ENCODE peak calls at places on chromosomes 1 and 21, in nine cellular contexts. M, E, B, N, W, Z, T, L and F are unnamed samples.

GRCh38 chr1:210764536-210764935 is 369.4 kb downstream of the KCNH1 start:
- DNase-seq in M (no peak), E (no peak), B (no peak), N (peak), W (no peak), Z (no peak), T (no peak), L (no peak), F (no peak)

GRCh38 chr1:67647036-67647798 is 37.8 kb upstream of the GADD45A start:
- DNase-seq in M (no peak), E (no peak), B (no peak), N (peak), W (peak), Z (peak), T (peak), L (no peak), F (peak)

GRCh38 chr21:36791695-36792451 is 93.0 kb downstream of the SIM2 start:
- DNase-seq in M (no peak), E (peak), B (no peak), N (no peak), W (no peak), Z (no peak), T (no peak), L (peak), F (no peak)

GRCh38 chr21:42040411-42041180 is 30.4 kb upstream of the ZBTB21 start:
- DNase-seq in M (no peak), E (no peak), B (peak), N (peak), W (no peak), Z (peak), T (no peak), L (no peak), F (peak)

GRCh38 chr1:162324391-162324790 is 52.3 kb downstream of the SPATA46 start:
- DNase-seq in M (no peak), E (no peak), B (no peak), N (peak), W (no peak), Z (no peak), T (no peak), L (no peak), F (no peak)

GRCh38 chr1:53367503-53368313 is 39.8 kb upstream of the LRP8 start:
- DNase-seq in M (peak), E (no peak), B (no peak), N (no peak), W (peak), Z (no peak), T (peak), L (no peak), F (no peak)

GRCh38 chr1:151661728-151662127 is 49.9 kb downstream of the SNX27 start:
- DNase-seq in M (no peak), E (no peak), B (no peak), N (no peak), W (no peak), Z (no peak), T (no peak), L (no peak), F (no peak)

GRCh38 chr1:63112155-63112914 is 210.0 kb upstream of the FOXD3 start:
- DNase-seq in M (no peak), E (no peak), B (no peak), N (peak), W (no peak), Z (peak), T (no peak), L (no peak), F (peak)

GRCh38 chr1:56375184-56375837 is 204.1 kb downstream of the PLPP3 start:
- DNase-seq in M (no peak), E (no peak), B (no peak), N (peak), W (no peak), Z (peak), T (no peak), L (no peak), F (no peak)

GRCh38 chr1:109823543-109824348 is 60.0 kb upstream of the EPS8L3 start:
- DNase-seq in M (no peak), E (peak), B (no peak), N (peak), W (no peak), Z (peak), T (no peak), L (peak), F (no peak)

GRCh38 chr1:71046891-71047634 is 553 bp downstream of the PTGER3 start:
- DNase-seq in M (no peak), E (no peak), B (no peak), N (no peak), W (no peak), Z (no peak), T (peak), L (no peak), F (no peak)

GRCh38 chr1:97243973-97244560 is 522.5 kb downstream of the PTBP2 start:
- DNase-seq in M (no peak), E (no peak), B (no peak), N (peak), W (no peak), Z (peak), T (no peak), L (no peak), F (peak)

GRCh38 chr1:192401832-192402231 is 85.0 kb downstream of the RGS21 start:
- DNase-seq in M (no peak), E (no peak), B (no peak), N (peak), W (no peak), Z (peak), T (no peak), L (no peak), F (peak)

DNA sequence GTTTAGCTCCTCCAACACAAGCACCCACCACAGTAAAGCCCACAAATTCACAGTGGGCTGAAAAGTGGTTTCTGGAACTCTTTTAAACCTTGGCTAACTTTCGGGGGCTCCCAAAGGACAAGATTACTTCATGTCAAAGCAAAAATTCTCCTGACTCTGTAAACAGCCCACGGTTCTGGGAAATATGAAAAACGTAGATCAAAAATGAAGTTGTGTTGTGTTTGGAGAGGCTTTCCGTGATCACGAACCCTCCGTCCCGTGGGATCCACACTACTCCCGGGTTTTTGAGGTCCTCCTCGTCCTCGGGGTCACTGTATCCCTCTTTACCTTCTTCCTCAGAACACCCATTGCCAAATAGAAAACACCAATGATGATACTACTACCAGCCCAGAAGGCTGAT is 159.0 kb upstream of the RUNX1 start:
- DNase-seq in M (no peak), E (no peak), B (no peak), N (no peak), W (peak), Z (no peak), T (no peak), L (no peak), F (no peak)
- H3K4me3 ChIP-seq in M (no peak), E (no peak), B (no peak), N (no peak), W (no peak), Z (no peak), T (no peak), L (no peak), F (no peak)

GRCh38 chr1:54940027-54940426 is 40.4 kb upstream of the TMEM61 start:
- DNase-seq in M (no peak), E (no peak), B (no peak), N (no peak), W (no peak), Z (peak), T (no peak), L (no peak), F (peak)

GRCh38 chr1:54934869-54935268 is 45.6 kb upstream of the TMEM61 start:
- DNase-seq in M (no peak), E (no peak), B (no peak), N (peak), W (no peak), Z (peak), T (no peak), L (no peak), F (peak)

GRCh38 chr1:54931275-54931805 is 44.3 kb upstream of the DHCR24 start:
- DNase-seq in M (no peak), E (no peak), B (no peak), N (no peak), W (no peak), Z (peak), T (no peak), L (no peak), F (no peak)

GRCh38 chr1:54937469-54937868 is 43.0 kb upstream of the TMEM61 start:
- DNase-seq in M (no peak), E (no peak), B (no peak), N (peak), W (no peak), Z (no peak), T (no peak), L (no peak), F (no peak)

DNA sequence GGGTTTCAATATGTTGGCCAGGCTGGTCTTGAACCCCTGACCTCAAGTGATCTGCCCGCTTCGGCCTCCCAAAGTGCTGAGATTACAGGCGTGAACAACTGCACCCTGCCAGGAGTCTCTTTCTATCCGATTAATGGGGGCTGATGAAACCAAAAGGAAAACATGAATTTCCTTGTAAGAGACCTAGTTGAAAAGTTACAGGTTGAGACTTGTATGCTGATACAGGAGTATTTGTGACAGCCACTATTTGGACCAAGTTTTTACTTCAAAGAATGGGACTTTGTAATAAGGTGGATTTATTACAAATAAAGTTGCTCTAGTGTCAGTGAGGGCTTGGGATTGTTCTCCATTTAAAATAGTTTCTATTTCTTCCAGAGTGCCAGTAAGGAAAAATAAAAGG is 43.6 kb upstream of the TMEM61 start:
- DNase-seq in M (no peak), E (no peak), B (no peak), N (no peak), W (no peak), Z (no peak), T (no peak), L (no peak), F (no peak)
- TF ChIP-seq CTCF in M (no peak), E (no peak), B (no peak), N (no peak), W (no peak), Z (no peak), T (no peak), L (no peak), F (no peak)

DNA sequence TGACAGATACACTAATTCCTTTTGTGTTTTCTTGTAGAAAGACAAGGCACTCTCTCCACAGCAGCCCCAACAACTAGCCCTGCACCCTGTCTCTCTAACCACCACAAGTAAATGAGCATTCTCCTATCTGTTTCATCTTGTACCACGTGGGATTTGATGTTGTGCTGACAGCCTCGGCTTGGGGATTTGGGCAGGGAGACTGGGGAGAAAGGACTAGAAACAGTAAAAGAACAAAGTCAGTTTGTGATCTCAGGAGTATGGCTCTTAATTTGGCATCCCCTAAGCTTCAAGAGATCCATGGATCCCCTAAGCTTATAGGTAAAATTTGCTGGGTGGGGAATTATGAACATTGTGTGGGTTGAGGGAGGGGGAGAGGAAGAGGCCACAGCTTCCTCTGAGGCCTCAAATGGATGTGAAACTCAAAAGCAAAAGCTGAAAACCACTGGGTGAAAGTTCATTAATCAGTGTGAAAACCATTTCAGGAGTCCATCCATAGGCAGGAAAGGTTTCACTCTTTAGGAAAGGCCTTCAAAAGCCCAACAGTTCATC is 3.1 kb downstream of the C1orf162 start:
- DNase-seq in M (peak), E (no peak), B (no peak), N (no peak), W (no peak), Z (no peak), T (no peak), L (no peak), F (no peak)
- H3K4me3 ChIP-seq in M (peak), E (no peak), B (no peak), N (no peak), W (no peak), Z (no peak), T (no peak), L (no peak), F (no peak)

DNA sequence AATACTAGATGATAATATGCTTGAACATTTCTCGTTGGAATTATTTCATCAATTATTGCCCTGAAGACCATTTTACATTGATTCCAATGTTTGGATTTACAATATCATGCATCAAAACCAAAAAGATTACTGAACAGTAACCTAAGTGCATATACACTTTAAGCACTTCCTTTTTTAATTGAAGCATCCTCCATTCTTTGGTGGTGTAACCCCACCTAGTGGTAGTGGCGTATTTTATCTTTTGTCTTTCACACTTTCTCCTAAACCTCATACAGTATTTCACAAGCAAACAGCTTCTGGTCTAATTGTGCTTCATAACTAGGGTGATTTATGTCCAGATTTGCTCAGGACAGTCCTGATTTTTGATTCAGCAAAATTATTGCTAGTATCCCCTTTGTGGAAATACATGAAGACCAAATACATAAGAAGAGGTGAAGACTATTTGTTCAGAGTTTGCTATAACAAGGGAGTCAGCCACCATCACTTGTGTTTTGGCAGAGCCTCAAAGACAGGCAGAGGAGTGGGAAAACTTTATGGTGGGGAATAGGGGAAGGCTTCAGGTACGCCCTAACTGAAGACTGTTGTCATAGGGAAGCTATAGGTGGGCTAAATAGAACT is 3.4 kb upstream of the NVL start:
- DNase-seq in M (peak), E (no peak), B (peak), N (no peak), W (no peak), Z (peak), T (no peak), L (no peak), F (peak)
- TF ChIP-seq CTCF in M (peak), E (peak), B (peak), N (peak), W (peak), Z (peak), T (peak), L (peak), F (peak)

GRCh38 chr1:19655718-19656080 is 9.0 kb upstream of the HTR6 start:
- DNase-seq in M (no peak), E (no peak), B (no peak), N (no peak), W (no peak), Z (no peak), T (no peak), L (no peak), F (no peak)
- H3K4me3 ChIP-seq in M (no peak), E (no peak), B (no peak), N (no peak), W (no peak), Z (no peak), T (no peak), L (no peak), F (no peak)

DNA sequence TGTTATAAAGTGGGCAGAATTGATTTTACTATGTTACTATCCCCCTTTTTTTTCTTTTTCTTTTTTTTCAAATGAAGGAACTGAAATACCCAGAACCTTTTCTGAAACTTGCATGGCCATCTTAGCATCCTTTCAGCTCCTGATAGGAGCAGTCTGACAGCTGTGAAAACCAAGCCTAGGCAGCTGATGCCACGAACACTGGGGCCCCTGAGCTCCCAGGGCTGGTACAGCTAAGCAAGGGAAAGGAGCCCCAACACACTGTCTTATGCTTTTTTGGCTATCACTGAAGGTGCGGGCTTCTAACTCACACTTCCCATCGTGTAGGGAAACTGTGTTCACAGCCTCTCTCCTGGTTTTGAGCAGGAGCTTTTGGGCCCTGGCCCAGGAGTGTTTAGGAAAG is 23.0 kb upstream of the CAMK1G start:
- DNase-seq in M (no peak), E (no peak), B (no peak), N (no peak), W (no peak), Z (no peak), T (no peak), L (no peak), F (no peak)
- TF ChIP-seq CTCF in M (no peak), E (no peak), B (no peak), N (no peak), W (no peak), Z (no peak), T (no peak), L (no peak), F (no peak)

GRCh38 chr1:190478193-190479007 is 736 bp upstream of the BRINP3 start:
- DNase-seq in M (no peak), E (no peak), B (no peak), N (peak), W (no peak), Z (peak), T (no peak), L (no peak), F (peak)

GRCh38 chr1:190479028-190479427 is 1.4 kb upstream of the BRINP3 start:
- DNase-seq in M (no peak), E (no peak), B (no peak), N (no peak), W (no peak), Z (peak), T (no peak), L (no peak), F (peak)

GRCh38 chr1:190479537-190479936 is 1.9 kb upstream of the BRINP3 start:
- DNase-seq in M (no peak), E (no peak), B (no peak), N (no peak), W (no peak), Z (no peak), T (no peak), L (no peak), F (no peak)

GRCh38 chr1:190475394-190476250 is 2.0 kb downstream of the BRINP3 start:
- DNase-seq in M (no peak), E (no peak), B (no peak), N (no peak), W (no peak), Z (peak), T (peak), L (no peak), F (peak)

DNA sequence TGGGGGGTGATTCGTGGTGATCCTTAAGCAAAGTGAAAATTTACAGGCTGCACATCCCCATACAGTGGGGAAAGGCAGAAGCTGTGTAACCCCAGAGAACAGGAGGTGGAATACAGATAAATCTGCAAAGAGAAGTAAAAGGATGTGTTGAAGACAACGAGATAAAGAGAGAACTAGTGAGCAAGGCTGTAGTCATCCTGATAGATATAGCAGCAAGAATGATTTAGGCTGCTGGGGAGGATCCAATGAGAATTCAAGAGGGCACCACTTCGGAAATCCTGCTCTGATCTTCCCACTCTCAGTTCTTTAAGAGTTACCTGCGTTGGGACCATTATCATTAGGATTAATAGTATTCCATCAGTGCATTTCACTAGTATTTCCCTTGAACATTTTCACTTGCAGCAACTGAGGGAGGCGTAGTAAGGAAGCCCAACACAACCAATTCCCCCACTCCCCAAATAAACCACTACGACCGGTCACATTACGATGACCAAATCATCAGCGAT is at the start of gene BRINP3:
- DNase-seq in M (no peak), E (no peak), B (no peak), N (no peak), W (no peak), Z (peak), T (no peak), L (no peak), F (no peak)
- H3K4me3 ChIP-seq in M (no peak), E (peak), B (peak), N (peak), W (peak), Z (peak), T (peak), L (peak), F (peak)

GRCh38 chr1:154145986-154146385 is 8.9 kb downstream of the NUP210L start:
- DNase-seq in M (no peak), E (no peak), B (no peak), N (no peak), W (no peak), Z (no peak), T (no peak), L (no peak), F (no peak)
- TF ChIP-seq CTCF in M (peak), E (peak), B (peak), N (peak), W (peak), Z (peak), T (peak), L (peak), F (peak)